ENCODE peak calls at places on chromosomes 3 and 15, in six cellular contexts. B is T-cell; L is WTC11; D is HTR-8/SVneo; Y is stimulated activated CD4-positive, alpha-beta T cell treated with anti-CD3 and anti-CD28 coated beads, Interleukin-2, amount 100 ng/mL, for 24 hours; R is Daoy. T is an unnamed sample.

GRCh38 chr3:45509038-45509767 is 85.3 kb upstream of the LIMD1 start:
- DNase-seq in B (no peak), L (no peak), D (no peak), Y (peak), R (peak), T (no peak)

GRCh38 chr15:75425966-75426500 is 25.5 kb downstream of the SIN3A start:
- DNase-seq in B (no peak), L (no peak), D (no peak), Y (no peak), R (no peak), T (no peak)

GRCh38 chr15:48790716-48791115 is 20.2 kb downstream of the CEP152 start:
- DNase-seq in B (no peak), L (no peak), D (no peak), Y (no peak), R (no peak), T (no peak)

GRCh38 chr3:139533781-139534443 is 5.6 kb downstream of the RBP1 start:
- DNase-seq in B (no peak), L (no peak), D (no peak), Y (no peak), R (peak), T (no peak)

GRCh38 chr3:61589856-61590255 is 28.5 kb downstream of the PTPRG start:
- DNase-seq in B (no peak), L (no peak), D (peak), Y (no peak), R (peak), T (no peak)

GRCh38 chr3:24622696-24623225 is 128.1 kb upstream of the THRB start:
- DNase-seq in B (no peak), L (no peak), D (no peak), Y (no peak), R (no peak), T (no peak)

GRCh38 chr15:91940466-91941381 is 87.2 kb downstream of the SLCO3A1 start:
- DNase-seq in B (no peak), L (no peak), D (no peak), Y (no peak), R (no peak), T (no peak)

GRCh38 chr3:48364840-48365239 is 7.2 kb upstream of the FBXW12 start:
- DNase-seq in B (no peak), L (no peak), D (no peak), Y (no peak), R (no peak), T (no peak)

GRCh38 chr3:105505167-105505566 is 138.5 kb downstream of the ALCAM start:
- DNase-seq in B (no peak), L (no peak), D (no peak), Y (no peak), R (no peak), T (no peak)

GRCh38 chr15:96540283-96540682 is 209.8 kb downstream of the NR2F2 start:
- DNase-seq in B (no peak), L (no peak), D (no peak), Y (no peak), R (no peak), T (no peak)

GRCh38 chr3:14779069-14779685 is 39.6 kb upstream of the FGD5 start:
- DNase-seq in B (no peak), L (no peak), D (no peak), Y (no peak), R (no peak), T (no peak)

GRCh38 chr15:71434774-71435173 is 319.5 kb downstream of the THSD4 start:
- DNase-seq in B (no peak), L (no peak), D (no peak), Y (no peak), R (no peak), T (no peak)

GRCh38 chr3:177229791-177230190 is 32.5 kb upstream of the TBL1XR1 start:
- DNase-seq in B (no peak), L (no peak), D (no peak), Y (no peak), R (no peak), T (no peak)

GRCh38 chr15:70165811-70166284 is 68.1 kb upstream of the TLE3 start:
- DNase-seq in B (no peak), L (no peak), D (no peak), Y (no peak), R (no peak), T (no peak)

GRCh38 chr15:73024161-73024560 is 28.1 kb upstream of the NEO1 start:
- DNase-seq in B (no peak), L (no peak), D (no peak), Y (no peak), R (no peak), T (no peak)

GRCh38 chr3:157156844-157157635 is 2.9 kb downstream of the CCNL1 start:
- DNase-seq in B (no peak), L (no peak), D (no peak), Y (no peak), R (no peak), T (no peak)

GRCh38 chr15:37019479-37020433 is 80.6 kb downstream of the MEIS2 start:
- DNase-seq in B (no peak), L (no peak), D (no peak), Y (no peak), R (no peak), T (no peak)

GRCh38 chr3:23763040-23763477 is 42.7 kb upstream of the UBE2E1 start:
- DNase-seq in B (no peak), L (no peak), D (no peak), Y (no peak), R (no peak), T (no peak)

T was measured in activated T-helper 2 cell treated with anti-CD3 and anti-CD28 coated beads, Interferon-gamma antibody, Interleukin-2, Interleukin-4, amounts not matched to agents 10 μg/mL and 5 μg/mL and 100 μg/mL, durations not matched to agents 14 hours and 24 hours and 36 hours.